ENCODE peak calls at places on chromosomes 11 and 22, in four cellular contexts. G, R, S and K are unnamed samples.
A peak's percentile ranks its signal among the peaks of the same experiment; 100 is the strongest.

GRCh38 chr11:3617990-3618389 is 23.8 kb downstream of the ART5 start:
- DNase-seq in S (no peak), G (no peak), R (no peak), K (no peak)

GRCh38 chr22:48396785-48397530 is 1430.7 kb downstream of the BRD1 start:
- DNase-seq in R (no peak), G (no peak), S (no peak), K (no peak)

GRCh38 chr11:10305964-10306918 is 1.4 kb downstream of the ADM start:
- DNase-seq in G (no peak), S (no peak), R (no peak), K (peak; percentile 28)

GRCh38 chr11:114059278-114059983 is at the start of gene ZBTB16:
- DNase-seq in S (no peak), R (peak; percentile 80), G (no peak), K (peak; percentile 97)

GRCh38 chr22:30361916-30362631 is 5.3 kb downstream of the CCDC157 start:
- DNase-seq in S (no peak), G (no peak), R (no peak), K (no peak)

GRCh38 chr11:22829231-22830081 is at the start of gene SVIP:
- DNase-seq in S (peak; percentile 86), G (peak; percentile 83), R (peak; percentile 78), K (peak; percentile 94)

GRCh38 chr11:67493548-67494370 is 10.9 kb downstream of the AIP start:
- DNase-seq in R (no peak), S (no peak), G (no peak), K (peak; percentile 67)

GRCh38 chr11:116692318-116693106 is 80.3 kb downstream of the BUD13 start:
- DNase-seq in R (no peak), S (no peak), G (no peak), K (no peak)

GRCh38 chr11:4704790-4705334 is 278 bp downstream of the MMP26 start:
- DNase-seq in G (no peak), R (no peak), S (no peak), K (no peak)

GRCh38 chr11:27217948-27218410 is 145.0 kb downstream of the CCDC34 start:
- DNase-seq in S (peak; percentile 90), R (peak; percentile 82), G (peak; percentile 55), K (no peak)

GRCh38 chr22:45554040-45554406 is 51.3 kb downstream of the FBLN1 start:
- DNase-seq in G (no peak), S (no peak), R (no peak), K (no peak)

GRCh38 chr22:20421507-20421874 is 16.1 kb downstream of the SCARF2 start:
- DNase-seq in S (no peak), R (no peak), G (no peak), K (no peak)

GRCh38 chr11:83035070-83035854 is 36.4 kb downstream of the RAB30 start:
- DNase-seq in R (peak; percentile 78), S (peak; percentile 75), G (peak; percentile 61), K (no peak)

GRCh38 chr11:35978173-35978572 is 34.3 kb downstream of the LDLRAD3 start:
- DNase-seq in S (no peak), G (no peak), R (no peak), K (no peak)

GRCh38 chr11:77658213-77659013 is 20.8 kb upstream of the CLNS1A start:
- DNase-seq in G (no peak), S (peak; percentile 65), R (peak; percentile 28), K (no peak)

GRCh38 chr11:44279483-44279882 is 30.5 kb downstream of the ALX4 start:
- DNase-seq in R (no peak), S (no peak), G (no peak), K (no peak)

GRCh38 chr11:114321621-114322257 is 25.5 kb downstream of the NNMT start:
- DNase-seq in S (peak; percentile 93), R (peak; percentile 95), G (peak; percentile 33), K (peak; percentile 56)

GRCh38 chr22:20569059-20570058 is 61.9 kb downstream of the MED15 start:
- DNase-seq in G (peak; percentile 97), S (peak; percentile 95), R (peak; percentile 98), K (peak; percentile 77)

GRCh38 chr11:8262552-8263108 is 1.0 kb downstream of the LMO1 start:
- DNase-seq in R (peak; percentile 31), S (peak; percentile 45), G (peak; percentile 40), K (peak; percentile 70)

GRCh38 chr22:30248484-30248883 is 1.9 kb upstream of the LIF start:
- DNase-seq in S (no peak), G (no peak), R (no peak), K (no peak)

GRCh38 chr11:102924851-102925380 is 30.6 kb downstream of the MMP13 start:
- DNase-seq in G (no peak), S (no peak), R (no peak), K (no peak)

GRCh38 chr11:69773626-69774353 is 1.4 kb downstream of the FGF4 start:
- DNase-seq in S (no peak), G (no peak), R (no peak), K (no peak)

GRCh38 chr11:68652683-68653156 is 31.6 kb upstream of the GAL start:
- DNase-seq in R (no peak), G (no peak), S (no peak), K (no peak)

GRCh38 chr11:121494355-121495099 is 41.8 kb upstream of the SORL1-AS1 start:
- DNase-seq in R (no peak), S (no peak), G (no peak), K (no peak)

GRCh38 chr11:112884012-112884767 is 77.0 kb upstream of the NCAM1 start:
- DNase-seq in R (no peak), G (no peak), S (peak; percentile 33), K (no peak)

GRCh38 chr11:112878228-112878627 is 83.0 kb upstream of the NCAM1 start:
- DNase-seq in S (no peak), R (no peak), G (no peak), K (no peak)

GRCh38 chr11:112882494-112883381 is 78.5 kb upstream of the NCAM1 start:
- DNase-seq in R (no peak), S (peak; percentile 8), G (no peak), K (peak; percentile 59)

GRCh38 chr11:112880454-112880853 is 80.8 kb upstream of the NCAM1 start:
- DNase-seq in G (no peak), R (no peak), S (no peak), K (no peak)

GRCh38 chr11:112881461-112881860 is 79.8 kb upstream of the NCAM1 start:
- DNase-seq in R (no peak), S (peak; percentile 54), G (no peak), K (peak; percentile 93)
- H3K4me3 ChIP-seq in R (no peak overlapping the region), S (peak overlapping the region; percentile 41), G (peak overlapping the region; percentile 42), K (peak overlapping the region; percentile 23)

DNA sequence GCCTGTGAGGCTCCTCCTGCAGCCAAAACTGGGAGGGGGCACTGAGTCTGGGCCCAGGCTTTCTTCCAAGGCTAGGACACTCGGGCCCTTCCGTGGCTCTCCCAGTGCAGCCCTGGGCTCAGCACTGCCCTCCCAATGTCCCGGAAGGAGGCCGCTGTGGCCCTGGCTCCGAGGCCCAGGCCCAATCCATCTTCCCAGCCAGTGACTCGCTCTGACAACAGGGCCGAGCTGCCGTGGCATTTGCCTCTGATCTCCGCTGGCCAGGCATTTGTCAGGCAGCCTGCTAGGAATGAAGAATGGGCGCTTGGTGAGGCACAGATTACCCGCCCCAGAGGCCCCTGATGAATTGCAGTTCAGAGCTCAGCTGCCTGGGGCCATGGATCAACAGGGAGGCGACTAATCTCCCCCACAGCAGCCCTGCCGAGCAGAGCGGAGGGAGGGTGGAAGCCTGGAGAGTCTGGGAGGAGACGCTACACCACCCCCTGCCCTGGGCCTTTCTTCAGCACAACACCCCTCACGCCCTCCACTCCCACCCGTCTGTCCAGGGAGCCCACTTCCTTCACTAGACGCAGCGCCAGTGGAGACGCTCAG is 8.3 kb downstream of the FXYD2 start:
- DNase-seq in R (peak; percentile 58), S (peak; percentile 52), G (peak; percentile 30), K (peak; percentile 84)
- H3K4me3 ChIP-seq in R (no peak overlapping the region), S (no peak overlapping the region), G (no peak overlapping the region), K (no peak overlapping the region)

DNA sequence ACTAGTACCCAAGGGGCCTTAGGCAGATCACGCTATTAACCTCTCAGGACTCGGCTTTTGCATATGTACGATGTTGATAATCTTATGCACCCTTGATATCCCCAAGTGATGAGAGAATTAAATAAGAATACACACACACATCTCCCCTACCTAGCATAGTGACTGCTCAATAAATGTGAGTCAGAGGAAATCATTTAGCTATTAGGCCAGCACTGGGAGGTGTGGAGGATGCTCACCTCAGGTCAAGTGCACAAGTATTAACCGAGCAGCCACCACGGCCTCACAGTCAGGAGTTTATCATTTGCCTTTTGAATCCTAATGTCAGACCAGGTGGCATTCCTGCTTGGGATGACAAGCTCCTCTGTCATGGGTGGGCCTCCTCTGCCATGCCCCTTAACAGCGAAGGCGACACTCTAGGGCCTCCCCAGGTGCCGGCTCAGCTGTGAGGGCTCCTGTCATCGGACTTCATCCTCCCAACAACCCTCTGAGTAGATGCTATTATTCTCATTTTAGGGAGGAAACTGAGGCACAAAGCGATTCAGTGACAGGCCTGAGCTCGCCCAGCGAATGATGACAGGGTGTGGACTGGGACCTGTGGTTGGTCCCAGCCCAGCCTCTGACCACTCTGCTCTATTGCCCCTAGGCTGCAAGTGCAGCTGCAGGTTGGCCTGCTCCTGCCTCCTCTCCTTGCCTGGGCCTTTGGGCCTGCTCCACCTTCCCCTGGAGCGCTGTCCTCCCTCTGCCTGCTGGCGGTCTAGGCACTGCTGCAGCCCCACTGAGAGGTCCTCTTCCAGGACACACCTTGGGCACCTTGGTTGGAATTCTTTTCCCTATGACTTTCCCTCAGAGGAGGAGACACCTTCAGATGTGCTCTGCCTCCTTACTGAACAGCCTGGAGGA is 5.0 kb upstream of the SOX10 start:
- DNase-seq in G (no peak), R (no peak), S (no peak), K (no peak)
- H3K4me3 ChIP-seq in G (no peak overlapping the region), R (no peak overlapping the region), S (no peak overlapping the region), K (no peak overlapping the region)

GRCh38 chr22:36355362-36355761 is 32.4 kb downstream of the MYH9 start:
- DNase-seq in S (peak; percentile 75), G (no peak), R (peak; percentile 48), K (peak; percentile 33)
- H3K4me3 ChIP-seq in S (peak overlapping the region; percentile 23), G (no peak overlapping the region), R (no peak overlapping the region), K (peak overlapping the region; percentile 21)